ENCODE peak calls at places on chromosomes 13 and 19, in five cellular contexts. Y is mesenchymal stem cell, O is trophoblast cell, D is H9, B is H1. W is an unnamed sample. For H3K4me1, the result is how much of the 10 kb centered on the place peaks cover.

GRCh38 chr19:58354478-58355030 is 1.3 kb upstream of the A1BG start:
- DNase-seq in D (no peak), Y (no peak), B (no peak), O (no peak), W (no peak)

GRCh38 chr13:37058801-37059135 is 720 bp downstream of the SUPT20H start:
- DNase-seq in O (no peak), D (peak), Y (no peak), B (no peak), W (no peak)

GRCh38 chr19:4186087-4186993 is 3.9 kb downstream of the ANKRD24 start:
- DNase-seq in D (peak), O (peak), Y (peak), B (peak), W (peak)

GRCh38 chr13:59398127-59398526 is 765.6 kb downstream of the DIAPH3 start:
- DNase-seq in Y (no peak), D (no peak), B (no peak), O (no peak), W (no peak)

GRCh38 chr19:934865-935422 is 9.1 kb downstream of the ARID3A start:
- DNase-seq in B (no peak), Y (no peak), D (no peak), O (peak), W (no peak)

GRCh38 chr13:95456837-95457236 is 95.7 kb upstream of the CLDN10 start:
- DNase-seq in O (no peak), D (no peak), B (no peak), Y (no peak), W (no peak)

GRCh38 chr13:51364404-51365008 is 25.0 kb downstream of the SERPINE3 start:
- DNase-seq in O (no peak), Y (peak), B (no peak), D (no peak), W (no peak)

GRCh38 chr13:99589575-99589974 is 88.3 kb downstream of the TM9SF2 start:
- DNase-seq in B (no peak), D (no peak), Y (no peak), O (peak), W (no peak)

GRCh38 chr19:44694184-44694579 is 4.8 kb upstream of the CEACAM16 start:
- DNase-seq in D (no peak), Y (no peak), O (no peak), B (no peak), W (no peak)

GRCh38 chr13:91962946-91963345 is 564.5 kb downstream of the GPC5 start:
- DNase-seq in Y (no peak), D (no peak), O (no peak), B (no peak), W (no peak)

GRCh38 chr19:3644351-3645066 is 17.9 kb upstream of the CACTIN start:
- DNase-seq in Y (no peak), D (no peak), O (no peak), B (no peak), W (no peak)

GRCh38 chr13:110542311-110542796 is 19.2 kb downstream of the RAB20 start:
- DNase-seq in Y (no peak), D (no peak), B (no peak), O (no peak), W (no peak)

GRCh38 chr13:105035092-105035491 is 1500.4 kb downstream of the EFNB2 start:
- DNase-seq in Y (no peak), D (no peak), B (no peak), O (no peak), W (no peak)

GRCh38 chr13:73656863-73657262 is 477.3 kb downstream of the KLF12 start:
- DNase-seq in O (no peak), B (no peak), Y (no peak), D (no peak), W (no peak)
- H2BK12ac ChIP-seq in O (no peak), B (no peak), Y (no peak), D (no peak), W (no peak)

GRCh38 chr19:38726761-38727301 is 17.4 kb downstream of the CAPN12 start:
- DNase-seq in D (no peak), O (no peak), Y (no peak), B (no peak), W (no peak)

GRCh38 chr19:38728752-38729541 is 15.3 kb downstream of the CAPN12 start:
- DNase-seq in B (no peak), D (no peak), Y (no peak), O (no peak), W (no peak)

GRCh38 chr19:38727306-38727867 is 16.9 kb downstream of the CAPN12 start:
- DNase-seq in O (no peak), B (no peak), D (no peak), Y (no peak), W (no peak)

GRCh38 chr19:38726284-38726673 is 18.0 kb downstream of the CAPN12 start:
- DNase-seq in B (no peak), Y (no peak), O (no peak), D (no peak), W (no peak)

GRCh38 chr19:38727868-38728660 is 16.2 kb downstream of the CAPN12 start:
- DNase-seq in D (no peak), B (no peak), O (no peak), Y (peak), W (no peak)
- H3K4me1 ChIP-seq in D (under half), B (under half), O (under half), Y (under half), W (under half)

DNA sequence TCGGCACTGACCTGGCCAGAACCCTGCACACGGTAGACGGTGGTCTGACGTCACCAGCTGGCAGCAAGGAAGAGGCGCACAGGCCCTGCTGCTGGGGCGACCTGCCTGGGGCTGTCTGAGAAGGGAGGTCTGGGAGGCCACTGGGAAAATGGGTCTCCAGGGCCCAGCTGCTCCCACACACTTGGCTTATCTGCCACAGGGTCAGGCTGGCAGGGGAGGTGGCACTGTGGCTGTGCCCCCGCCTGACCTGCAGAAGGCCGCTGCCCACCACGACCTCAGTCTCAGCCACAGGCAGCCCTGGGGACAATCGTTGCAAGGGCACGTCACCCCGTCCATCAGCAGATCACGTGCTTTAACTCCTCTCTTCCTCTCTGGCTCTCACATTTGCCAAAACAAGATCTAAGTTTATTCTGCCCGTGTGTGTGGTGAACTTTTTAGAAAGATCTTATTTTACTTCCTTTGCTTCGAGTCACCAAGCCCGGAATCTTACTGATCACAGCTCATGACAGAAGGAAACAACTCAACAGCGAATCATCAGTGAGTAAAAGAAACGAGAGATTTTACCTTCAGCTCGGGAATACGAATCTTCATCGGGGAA is 45.2 kb upstream of the RANBP3 start:
- DNase-seq in Y (peak), B (no peak), O (no peak), D (no peak), W (no peak)
- H3K4ac ChIP-seq in Y (no peak), B (no peak), O (no peak), D (no peak), W (no peak)

DNA sequence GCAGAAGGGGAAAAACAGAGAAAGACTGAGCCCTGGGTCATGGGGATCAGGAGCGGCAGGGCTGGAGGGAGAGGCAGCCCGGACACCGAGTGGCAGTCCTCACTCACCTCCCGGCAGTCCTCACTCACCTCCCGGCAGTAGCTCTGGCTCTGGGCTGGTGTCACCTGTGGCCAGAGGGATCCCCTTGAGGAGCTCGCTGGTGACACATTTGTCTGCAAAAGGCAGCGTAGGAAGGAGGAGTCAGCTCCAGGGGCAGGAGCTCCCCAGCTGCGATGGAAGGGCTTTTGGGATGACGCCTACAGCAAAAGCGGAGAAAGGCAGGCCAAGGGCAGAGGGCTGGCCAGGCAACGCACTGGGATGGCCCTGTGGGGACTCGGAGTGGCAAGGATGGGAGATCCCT is 739 bp downstream of the EIF3G start:
- DNase-seq in D (no peak), O (no peak), B (no peak), Y (peak), W (no peak)
- H2BK12ac ChIP-seq in D (no peak), O (no peak), B (no peak), Y (no peak), W (peak)

GRCh38 chr13:80871481-80871880 is 530.6 kb upstream of the SPRY2 start:
- DNase-seq in D (no peak), Y (peak), O (no peak), B (no peak), W (no peak)
- H3K4me1 ChIP-seq in D (under half), Y (under half), O (under half), B (under half), W (under half)

W was measured in neuronal stem cell.